ENCODE peak calls at places on chromosomes 13 and 19, in six cellular contexts. X, N, G, H, D and T are unnamed samples.

GRCh38 chr19:12936582-12936981 is 1.8 kb upstream of the CALR start:
- DNase-seq in X (no peak), N (no peak), G (no peak), H (no peak), D (no peak), T (no peak)

GRCh38 chr13:101065314-101065713 is 351.0 kb downstream of the NALCN start:
- DNase-seq in X (no peak), N (no peak), G (no peak), H (peak), D (no peak), T (no peak)

GRCh38 chr13:71880753-71881541 is 13.9 kb upstream of the DACH1 start:
- DNase-seq in X (no peak), N (no peak), G (peak), H (no peak), D (no peak), T (no peak)

GRCh38 chr19:54136086-54136863 is 1.3 kb upstream of the CNOT3 start:
- DNase-seq in X (no peak), N (peak), G (peak), H (no peak), D (no peak), T (no peak)

GRCh38 chr13:99558570-99559180 is 57.4 kb downstream of the TM9SF2 start:
- DNase-seq in X (no peak), N (no peak), G (no peak), H (no peak), D (no peak), T (no peak)

GRCh38 chr13:43331676-43332075 is 308.3 kb downstream of the DNAJC15 start:
- DNase-seq in X (no peak), N (peak), G (no peak), H (no peak), D (no peak), T (no peak)

GRCh38 chr13:66400292-66400691 is 829.8 kb downstream of the PCDH9 start:
- DNase-seq in X (no peak), N (no peak), G (no peak), H (no peak), D (no peak), T (no peak)

GRCh38 chr13:40306817-40307216 is 359.6 kb downstream of the FOXO1 start:
- DNase-seq in X (no peak), N (no peak), G (no peak), H (no peak), D (no peak), T (no peak)

GRCh38 chr19:55261671-55262126 is 2.9 kb upstream of the PPP6R1 start:
- DNase-seq in X (no peak), N (no peak), G (peak), H (no peak), D (no peak), T (no peak)

GRCh38 chr19:17795495-17795856 is 538 bp downstream of the B3GNT3 start:
- DNase-seq in X (no peak), N (no peak), G (no peak), H (no peak), D (no peak), T (no peak)
- H3K4me3 ChIP-seq in X (peak), N (no peak), G (peak), H (no peak), D (no peak), T (no peak)

DNA sequence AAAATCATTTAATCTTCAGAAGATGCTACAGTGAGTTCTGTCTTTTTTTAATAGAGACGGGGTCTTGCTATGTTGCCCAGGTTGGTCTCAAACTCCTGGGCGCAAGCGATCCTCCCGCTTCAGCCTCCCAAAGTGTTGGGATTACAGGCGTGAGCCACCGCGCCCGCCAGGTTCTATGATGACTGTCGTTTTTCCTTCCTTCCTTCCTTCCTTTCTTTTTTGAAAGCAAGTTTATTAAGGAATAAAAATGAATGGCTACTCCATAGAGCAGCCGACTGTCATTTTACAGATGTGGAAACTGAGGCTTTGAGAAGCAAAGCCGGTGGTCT is 511 bp upstream of the GAMT start:
- DNase-seq in X (no peak), N (no peak), G (no peak), H (no peak), D (no peak), T (no peak)
- H3K4me3 ChIP-seq in X (peak), N (peak), G (peak), H (peak), D (peak), T (peak)

DNA sequence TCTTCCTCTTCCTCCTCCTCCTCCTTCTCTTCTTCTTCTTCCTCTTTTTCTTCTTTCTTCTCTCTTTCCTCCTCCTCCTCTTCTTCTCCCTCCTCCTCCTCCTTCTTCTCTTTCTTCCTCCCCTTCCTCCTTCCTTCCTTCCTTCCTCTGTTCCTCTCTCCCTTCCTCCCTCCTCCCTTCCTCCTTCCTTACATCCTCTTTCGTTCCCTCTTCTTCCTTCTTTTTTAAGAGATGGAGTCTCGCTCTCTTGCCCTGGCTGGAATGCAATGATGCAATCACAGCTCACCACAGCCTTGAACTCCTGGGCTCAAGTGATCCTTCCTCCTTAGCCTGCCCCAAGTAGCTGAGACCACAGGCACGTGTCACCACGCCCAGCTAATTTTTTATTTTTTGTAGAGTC is 13.2 kb downstream of the EHD2 start:
- DNase-seq in X (no peak), N (peak), G (no peak), H (peak), D (no peak), T (no peak)
- H3K4me3 ChIP-seq in X (no peak), N (no peak), G (no peak), H (no peak), D (no peak), T (no peak)

GRCh38 chr19:17079710-17080440 is 4.3 kb downstream of the MYO9B start:
- DNase-seq in X (peak), N (peak), G (no peak), H (peak), D (no peak), T (no peak)
- H3K4me3 ChIP-seq in X (peak), N (peak), G (no peak), H (peak), D (no peak), T (no peak)

GRCh38 chr13:55000043-55000442 is 1971.4 kb downstream of the OLFM4 start:
- DNase-seq in X (no peak), N (no peak), G (peak), H (no peak), D (no peak), T (no peak)

GRCh38 chr13:55001881-55002280 is 1973.3 kb downstream of the OLFM4 start:
- DNase-seq in X (no peak), N (no peak), G (peak), H (no peak), D (no peak), T (no peak)

GRCh38 chr13:55000844-55001243 is 1972.2 kb downstream of the OLFM4 start:
- DNase-seq in X (no peak), N (no peak), G (peak), H (no peak), D (no peak), T (no peak)
- H3K4me3 ChIP-seq in X (no peak), N (no peak), G (no peak), H (no peak), D (no peak), T (no peak)